ENCODE peak calls at places on chromosomes 3 and 15, in four cellular contexts. Z, N, T and S are unnamed samples.

GRCh38 chr3:153961498-153961897 is 159.7 kb upstream of the ARHGEF26 start:
- DNase-seq in Z (no peak), N (no peak), T (no peak), S (peak; percentile 81)

GRCh38 chr15:80878242-80878866 is 99.2 kb downstream of the CEMIP start:
- DNase-seq in Z (no peak), N (peak; percentile 57), T (no peak), S (no peak)

GRCh38 chr3:182808041-182808765 is 14.9 kb downstream of the ATP11B start:
- DNase-seq in Z (no peak), N (no peak), T (no peak), S (peak; percentile 25)

GRCh38 chr15:58065445-58066041 is at the start of gene ALDH1A2:
- DNase-seq in Z (peak; percentile 62), N (no peak), T (no peak), S (peak; percentile 42)

GRCh38 chr3:73502609-73503560 is 121.9 kb downstream of the PDZRN3 start:
- DNase-seq in Z (peak; percentile 73), N (peak; percentile 98), T (no peak), S (peak; percentile 86)

GRCh38 chr3:81816473-81817260 is 55.2 kb upstream of the GBE1 start:
- DNase-seq in Z (no peak), N (peak; percentile 0), T (no peak), S (no peak)

GRCh38 chr15:100248236-100248635 is 93.5 kb downstream of the ADAMTS17 start:
- DNase-seq in Z (no peak), N (no peak), T (no peak), S (no peak)

GRCh38 chr3:152298393-152299242 is 29.9 kb downstream of the MBNL1 start:
- DNase-seq in Z (no peak), N (peak; percentile 99), T (no peak), S (peak; percentile 31)

GRCh38 chr15:51093865-51094605 is 671 bp downstream of the TNFAIP8L3 start:
- DNase-seq in Z (no peak), N (no peak), T (no peak), S (peak; percentile 33)

GRCh38 chr15:60889006-60889405 is 340.1 kb downstream of the RORA start:
- DNase-seq in Z (no peak), N (no peak), T (no peak), S (no peak)

GRCh38 chr3:68919000-68919399 is 13.3 kb downstream of the TAFA4 start:
- DNase-seq in Z (peak; percentile 52), N (peak; percentile 7), T (peak; percentile 15), S (peak; percentile 66)

GRCh38 chr3:169668081-169668956 is 4.8 kb upstream of the MECOM start:
- DNase-seq in Z (peak; percentile 54), N (peak; percentile 18), T (no peak), S (peak; percentile 60)

GRCh38 chr3:169667710-169668080 is 4.2 kb upstream of the MECOM start:
- DNase-seq in Z (no peak), N (no peak), T (no peak), S (peak; percentile 4)

GRCh38 chr3:169668957-169669681 is 5.6 kb upstream of the MECOM start:
- DNase-seq in Z (peak; percentile 85), N (peak; percentile 50), T (no peak), S (peak; percentile 74)

GRCh38 chr3:169667380-169667671 is 3.8 kb upstream of the MECOM start:
- DNase-seq in Z (no peak), N (no peak), T (no peak), S (no peak)

DNA sequence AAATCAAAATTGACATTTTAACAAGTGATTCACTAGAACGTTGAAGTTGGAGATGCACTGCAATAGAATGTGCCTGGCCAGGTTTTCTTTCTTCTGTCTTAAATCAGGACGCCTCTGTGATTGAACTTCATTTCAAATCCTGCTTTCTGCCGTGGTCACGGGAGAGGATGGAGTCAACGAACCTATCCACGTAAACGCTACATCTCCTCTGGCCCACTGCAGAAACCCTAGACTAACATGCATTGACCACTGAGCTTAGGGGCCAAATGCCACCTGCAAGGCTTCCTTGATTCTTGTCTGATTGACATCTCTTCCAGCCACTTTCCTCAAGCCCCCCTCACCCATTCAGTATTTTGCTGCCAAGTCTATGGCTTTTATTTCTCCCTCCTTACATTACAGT is 6.3 kb upstream of the MECOM start:
- DNase-seq in Z (no peak), N (no peak), T (no peak), S (no peak)
- H4K5ac ChIP-seq in Z (no peak overlapping the region), N (no peak overlapping the region), T (no peak overlapping the region), S (no peak overlapping the region)

DNA sequence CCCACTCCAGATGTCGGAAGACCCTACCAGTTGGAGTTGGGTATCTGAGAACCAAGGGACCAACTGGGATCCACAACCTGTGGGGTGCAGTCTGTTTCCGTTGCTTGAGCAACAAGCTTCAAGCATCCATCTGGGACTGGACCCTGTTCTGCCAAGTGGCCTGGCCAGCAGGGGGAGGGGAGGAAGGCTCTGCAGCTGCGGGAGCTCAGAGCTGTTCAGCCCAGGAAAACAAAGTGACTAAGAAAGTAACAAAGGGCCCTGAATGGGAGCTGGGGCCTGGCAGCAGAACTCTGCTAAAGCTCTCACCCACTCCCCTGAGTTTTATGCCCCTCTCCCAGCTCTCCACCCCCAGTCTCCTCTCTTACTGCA is 2.7 kb downstream of the TYRO3 start:
- DNase-seq in Z (peak; percentile 75), N (peak; percentile 73), T (no peak), S (peak; percentile 60)
- H3K4ac ChIP-seq in Z (no peak overlapping the region), N (no peak overlapping the region), T (peak overlapping the region; percentile 82), S (no peak overlapping the region)

GRCh38 chr3:186255703-186256331 is 106.2 kb downstream of the DGKG start:
- DNase-seq in Z (peak; percentile 59), N (no peak), T (no peak), S (peak; percentile 20)
- H3K4me2 ChIP-seq in Z (no peak overlapping the region), N (no peak overlapping the region), T (no peak overlapping the region), S (no peak overlapping the region)

GRCh38 chr3:196332168-196332567 is 6.0 kb downstream of the TM4SF19 start:
- DNase-seq in Z (no peak), N (no peak), T (no peak), S (no peak)

GRCh38 chr3:196335469-196335868 is 2.7 kb downstream of the TM4SF19 start:
- DNase-seq in Z (no peak), N (no peak), T (no peak), S (no peak)

GRCh38 chr3:196336319-196337145 is 1.7 kb downstream of the TM4SF19 start:
- DNase-seq in Z (no peak), N (no peak), T (no peak), S (no peak)

GRCh38 chr3:196339044-196339443 is 856 bp upstream of the TM4SF19 start:
- DNase-seq in Z (no peak), N (no peak), T (no peak), S (no peak)

GRCh38 chr3:196335004-196335403 is 3.2 kb downstream of the TM4SF19 start:
- DNase-seq in Z (no peak), N (no peak), T (no peak), S (no peak)
- H4K5ac ChIP-seq in Z (no peak overlapping the region), N (no peak overlapping the region), T (no peak overlapping the region), S (no peak overlapping the region)